ENCODE peak calls at places on chromosomes 3 and 15, in four cellular contexts. B is HepG2, R is GM12878, T is K562. A is an unnamed sample.

GRCh38 chr15:65981837-65982696 is 112.8 kb downstream of the RAB11A start:
- DNase-seq in T (peak), B (peak), R (no peak), A (peak)

GRCh38 chr15:89506026-89506686 is 9.8 kb upstream of the RHCG start:
- DNase-seq in T (no peak), R (no peak), B (no peak), A (no peak)

GRCh38 chr15:90845201-90845949 is 23.0 kb upstream of the FURIN start:
- DNase-seq in R (peak), T (no peak), B (no peak), A (no peak)

GRCh38 chr3:175255698-175256097 is 396.6 kb downstream of the NAALADL2 start:
- DNase-seq in B (no peak), R (no peak), T (no peak), A (no peak)

GRCh38 chr3:100426029-100426682 is 24.8 kb downstream of the LNP1 start:
- DNase-seq in T (no peak), B (no peak), R (no peak), A (no peak)

GRCh38 chr3:14899993-14900618 is 47.3 kb upstream of the NR2C2 start:
- DNase-seq in T (no peak), R (no peak), B (peak), A (peak)

GRCh38 chr15:48897144-48897814 is 19.3 kb downstream of the EID1 start:
- DNase-seq in R (no peak), T (peak), B (no peak), A (no peak)

GRCh38 chr3:69260216-69260787 is 125.6 kb downstream of the FRMD4B start:
- DNase-seq in B (no peak), T (no peak), R (no peak), A (no peak)

GRCh38 chr3:153070153-153070868 is 91.7 kb upstream of the RAP2B start:
- DNase-seq in T (peak), R (no peak), B (no peak), A (no peak)

GRCh38 chr3:152742368-152743347 is 92.3 kb upstream of the P2RY1 start:
- DNase-seq in R (no peak), T (no peak), B (no peak), A (no peak)

GRCh38 chr15:77305953-77306352 is 114.0 kb downstream of the PEAK1 start:
- DNase-seq in B (no peak), R (no peak), T (no peak), A (no peak)

GRCh38 chr15:70566047-70566835 is 197.1 kb downstream of the UACA start:
- DNase-seq in R (no peak), T (no peak), B (no peak), A (no peak)

GRCh38 chr3:38648024-38648658 is 1.3 kb downstream of the SCN5A start:
- DNase-seq in R (no peak), T (no peak), B (no peak), A (no peak)

GRCh38 chr3:51394541-51394940 is 3.5 kb downstream of the RBM15B start:
- DNase-seq in R (no peak), B (no peak), T (no peak), A (no peak)

GRCh38 chr3:176765491-176765890 is 431.8 kb downstream of the TBL1XR1 start:
- DNase-seq in R (no peak), B (no peak), T (no peak), A (no peak)

GRCh38 chr15:100759698-100760356 is 119.8 kb upstream of the ALDH1A3 start:
- DNase-seq in R (no peak), T (no peak), B (peak), A (peak)

GRCh38 chr3:152780553-152780952 is 54.4 kb upstream of the P2RY1 start:
- DNase-seq in B (no peak), R (no peak), T (no peak), A (no peak)

GRCh38 chr3:45105855-45106655 is 40.1 kb downstream of the CDCP1 start:
- DNase-seq in R (no peak), T (peak), B (no peak), A (no peak)

GRCh38 chr3:186096295-186096694 is 12.6 kb downstream of the ETV5 start:
- DNase-seq in T (no peak), B (no peak), R (no peak), A (no peak)

GRCh38 chr3:186097663-186098451 is 11.0 kb downstream of the ETV5 start:
- DNase-seq in T (peak), R (no peak), B (peak), A (peak)

GRCh38 chr3:186098740-186099139 is 10.1 kb downstream of the ETV5 start:
- DNase-seq in T (no peak), R (no peak), B (no peak), A (no peak)

GRCh38 chr3:186097317-186097662 is 11.6 kb downstream of the ETV5 start:
- DNase-seq in R (no peak), T (no peak), B (no peak), A (no peak)

DNA sequence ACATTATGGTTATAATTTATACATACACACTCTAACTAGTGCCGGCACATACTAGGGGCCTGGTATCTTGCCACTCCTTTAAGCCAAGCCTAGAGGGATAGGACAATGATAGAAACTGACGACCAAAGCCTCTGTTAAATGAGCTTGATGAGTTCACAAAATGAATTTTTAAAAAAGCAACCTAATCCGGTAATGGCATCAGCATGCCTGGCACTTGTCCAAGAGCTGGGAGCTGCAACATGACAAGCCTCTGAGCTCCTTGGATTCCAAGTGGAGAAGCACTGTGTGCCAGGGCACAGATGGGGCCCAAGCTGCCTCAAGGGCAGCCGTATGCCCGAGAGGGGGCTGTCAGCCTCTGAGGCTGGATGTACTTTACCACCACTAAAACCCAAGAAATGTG is 9.7 kb downstream of the ETV5 start:
- DNase-seq in T (no peak), R (no peak), B (no peak), A (no peak)
- TF ChIP-seq TCF7 in T (no peak), R (no peak), B (no peak), A (no peak)

GRCh38 chr3:185365281-185366211 is 2.6 kb downstream of the MAP3K13 start:
- DNase-seq in R (no peak), B (no peak), T (no peak), A (no peak)

GRCh38 chr3:185361920-185362319 is 1.0 kb upstream of the MAP3K13 start:
- DNase-seq in T (no peak), B (no peak), R (no peak), A (no peak)

GRCh38 chr3:185363662-185364203 is 797 bp downstream of the MAP3K13 start:
- DNase-seq in T (no peak), B (no peak), R (no peak), A (no peak)

GRCh38 chr3:185366913-185367312 is 4.0 kb downstream of the MAP3K13 start:
- DNase-seq in T (no peak), B (no peak), R (no peak), A (no peak)

GRCh38 chr3:185362850-185363661 is at the start of gene MAP3K13:
- DNase-seq in B (peak), R (peak), T (peak), A (peak)
- TF ChIP-seq TCF7 in B (no peak), R (no peak), T (no peak), A (no peak)

GRCh38 chr3:106711650-106712049 is 665.6 kb upstream of the CCDC54 start:
- DNase-seq in R (no peak), T (no peak), B (no peak), A (no peak)
- TF ChIP-seq TCF7 in R (no peak), T (no peak), B (no peak), A (no peak)

GRCh38 chr3:89851974-89852621 is 744.7 kb downstream of the EPHA3 start:
- DNase-seq in B (peak), R (no peak), T (no peak), A (peak)
- TF ChIP-seq TCF7 in B (no peak), R (no peak), T (no peak), A (no peak)

A was measured in WTC11.